ENCODE peak calls at places on chromosomes 12 and 14, in ten cellular contexts. One of them, this sample, is unnamed.

GRCh38 chr12:68358532-68359485 is 26.6 kb upstream of the MDM1 start:
- DNase-seq in kidney epithelial cell: no peak
- DNase-seq in astrocyte of the cerebellum: peak
- DNase-seq in foreskin fibroblast: peak
- DNase-seq in MM.1S: peak
- DNase-seq in AG09309: peak
- DNase-seq in ascending aorta: peak
- DNase-seq in cardiac fibroblast: peak
- DNase-seq in psoas muscle: no peak
- DNase-seq in Panc1: peak
- DNase-seq in this sample: peak

GRCh38 chr12:109741970-109742372 is 28.3 kb downstream of the FAM222A start:
- DNase-seq in kidney epithelial cell: no peak
- DNase-seq in astrocyte of the cerebellum: no peak
- DNase-seq in foreskin fibroblast: no peak
- DNase-seq in MM.1S: no peak
- DNase-seq in AG09309: no peak
- DNase-seq in ascending aorta: peak
- DNase-seq in cardiac fibroblast: no peak
- DNase-seq in psoas muscle: peak
- DNase-seq in Panc1: no peak
- DNase-seq in this sample: no peak

GRCh38 chr12:111937429-111937828 is 75.5 kb downstream of the TMEM116 start:
- DNase-seq in kidney epithelial cell: no peak
- DNase-seq in astrocyte of the cerebellum: no peak
- DNase-seq in foreskin fibroblast: no peak
- DNase-seq in MM.1S: no peak
- DNase-seq in AG09309: no peak
- DNase-seq in ascending aorta: no peak
- DNase-seq in cardiac fibroblast: peak
- DNase-seq in psoas muscle: no peak
- DNase-seq in Panc1: no peak
- DNase-seq in this sample: no peak

GRCh38 chr14:103694572-103695026 is 20.7 kb downstream of the XRCC3 start:
- DNase-seq in kidney epithelial cell: no peak
- DNase-seq in astrocyte of the cerebellum: no peak
- DNase-seq in foreskin fibroblast: no peak
- DNase-seq in MM.1S: no peak
- DNase-seq in AG09309: no peak
- DNase-seq in ascending aorta: no peak
- DNase-seq in cardiac fibroblast: no peak
- DNase-seq in psoas muscle: no peak
- DNase-seq in Panc1: no peak
- DNase-seq in this sample: no peak

GRCh38 chr12:8032242-8033152 is at the start of gene FOXJ2:
- DNase-seq in kidney epithelial cell: no peak
- DNase-seq in astrocyte of the cerebellum: no peak
- DNase-seq in foreskin fibroblast: peak
- DNase-seq in MM.1S: peak
- DNase-seq in AG09309: no peak
- DNase-seq in ascending aorta: peak
- DNase-seq in cardiac fibroblast: peak
- DNase-seq in psoas muscle: peak
- DNase-seq in Panc1: no peak
- DNase-seq in this sample: peak

GRCh38 chr12:50110762-50111416 is 1.1 kb upstream of the COX14 start:
- DNase-seq in kidney epithelial cell: peak
- DNase-seq in astrocyte of the cerebellum: no peak
- DNase-seq in foreskin fibroblast: peak
- DNase-seq in MM.1S: peak
- DNase-seq in AG09309: no peak
- DNase-seq in ascending aorta: peak
- DNase-seq in cardiac fibroblast: peak
- DNase-seq in psoas muscle: peak
- DNase-seq in Panc1: no peak
- DNase-seq in this sample: peak

GRCh38 chr14:104357689-104358527 is 219.5 kb downstream of the KIF26A start:
- DNase-seq in kidney epithelial cell: no peak
- DNase-seq in astrocyte of the cerebellum: no peak
- DNase-seq in foreskin fibroblast: no peak
- DNase-seq in MM.1S: no peak
- DNase-seq in AG09309: no peak
- DNase-seq in ascending aorta: peak
- DNase-seq in cardiac fibroblast: no peak
- DNase-seq in psoas muscle: peak
- DNase-seq in Panc1: no peak
- DNase-seq in this sample: no peak

GRCh38 chr14:51365241-51365940 is 125.3 kb downstream of the TMX1 start:
- DNase-seq in kidney epithelial cell: no peak
- DNase-seq in astrocyte of the cerebellum: no peak
- DNase-seq in foreskin fibroblast: no peak
- DNase-seq in MM.1S: no peak
- DNase-seq in AG09309: no peak
- DNase-seq in ascending aorta: no peak
- DNase-seq in cardiac fibroblast: peak
- DNase-seq in psoas muscle: no peak
- DNase-seq in Panc1: no peak
- DNase-seq in this sample: no peak

GRCh38 chr12:6956332-6956727 is 5.2 kb downstream of the PTPN6 start:
- DNase-seq in kidney epithelial cell: no peak
- DNase-seq in astrocyte of the cerebellum: no peak
- DNase-seq in foreskin fibroblast: no peak
- DNase-seq in MM.1S: no peak
- DNase-seq in AG09309: no peak
- DNase-seq in ascending aorta: peak
- DNase-seq in cardiac fibroblast: no peak
- DNase-seq in psoas muscle: no peak
- DNase-seq in Panc1: no peak
- DNase-seq in this sample: no peak

GRCh38 chr14:54472291-54472690 is 16.5 kb downstream of the GMFB start:
- DNase-seq in kidney epithelial cell: no peak
- DNase-seq in astrocyte of the cerebellum: no peak
- DNase-seq in foreskin fibroblast: no peak
- DNase-seq in MM.1S: no peak
- DNase-seq in AG09309: no peak
- DNase-seq in ascending aorta: no peak
- DNase-seq in cardiac fibroblast: no peak
- DNase-seq in psoas muscle: no peak
- DNase-seq in Panc1: no peak
- DNase-seq in this sample: no peak

GRCh38 chr14:92105845-92106094 is 612 bp downstream of the ATXN3 start:
- DNase-seq in kidney epithelial cell: no peak
- DNase-seq in astrocyte of the cerebellum: no peak
- DNase-seq in foreskin fibroblast: peak
- DNase-seq in MM.1S: no peak
- DNase-seq in AG09309: no peak
- DNase-seq in ascending aorta: peak
- DNase-seq in cardiac fibroblast: peak
- DNase-seq in psoas muscle: peak
- DNase-seq in Panc1: no peak
- DNase-seq in this sample: peak

GRCh38 chr12:124568431-124569374 is 1.3 kb upstream of the NCOR2 start:
- DNase-seq in kidney epithelial cell: no peak
- DNase-seq in astrocyte of the cerebellum: peak
- DNase-seq in foreskin fibroblast: peak
- DNase-seq in MM.1S: peak
- DNase-seq in AG09309: peak
- DNase-seq in ascending aorta: peak
- DNase-seq in cardiac fibroblast: peak
- DNase-seq in psoas muscle: peak
- DNase-seq in Panc1: no peak
- DNase-seq in this sample: peak

GRCh38 chr12:15856097-15856982 is 25.8 kb upstream of the STRAP start:
- DNase-seq in kidney epithelial cell: peak
- DNase-seq in astrocyte of the cerebellum: peak
- DNase-seq in foreskin fibroblast: peak
- DNase-seq in MM.1S: peak
- DNase-seq in AG09309: no peak
- DNase-seq in ascending aorta: peak
- DNase-seq in cardiac fibroblast: peak
- DNase-seq in psoas muscle: no peak
- DNase-seq in Panc1: peak
- DNase-seq in this sample: peak

GRCh38 chr12:54589964-54590363 is 1.5 kb upstream of the PPP1R1A start:
- DNase-seq in kidney epithelial cell: no peak
- DNase-seq in astrocyte of the cerebellum: no peak
- DNase-seq in foreskin fibroblast: no peak
- DNase-seq in MM.1S: no peak
- DNase-seq in AG09309: no peak
- DNase-seq in ascending aorta: no peak
- DNase-seq in cardiac fibroblast: no peak
- DNase-seq in psoas muscle: no peak
- DNase-seq in Panc1: no peak
- DNase-seq in this sample: no peak

DNA sequence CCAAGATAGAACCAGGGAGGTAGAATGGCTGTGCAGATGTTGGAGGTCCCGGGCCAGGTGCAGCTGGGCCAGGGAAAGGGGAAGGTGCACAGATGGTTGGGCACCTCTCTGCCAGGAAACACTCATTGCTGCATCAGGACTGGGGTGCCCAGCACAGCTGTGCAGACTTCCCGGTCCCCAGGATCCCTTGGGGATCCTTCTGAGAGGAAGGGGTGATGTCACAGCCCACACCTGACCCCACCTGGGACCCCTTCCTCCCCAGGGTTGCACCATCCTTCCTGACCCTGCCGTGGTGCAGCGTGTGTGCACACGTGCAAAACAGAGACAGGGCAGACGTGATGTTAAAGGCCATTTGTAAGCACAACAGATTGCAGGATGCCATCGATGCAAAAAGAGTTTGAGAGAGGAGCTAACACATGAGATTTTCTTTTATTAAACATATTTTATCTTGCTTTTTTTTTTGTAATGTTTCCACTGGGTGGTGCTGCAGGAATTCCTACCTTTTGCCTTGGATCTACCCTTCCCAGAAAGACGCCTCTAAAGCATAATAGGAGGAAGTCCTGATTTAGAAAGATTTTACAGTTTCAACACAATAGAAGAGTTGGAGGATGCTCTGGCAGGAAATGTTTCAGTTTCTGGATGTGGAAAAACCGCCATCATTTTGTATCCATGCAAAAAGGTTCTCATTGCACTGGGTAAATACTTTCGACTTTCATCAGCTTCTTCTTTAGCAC is 14.8 kb downstream of the ELK3 start:
- DNase-seq in kidney epithelial cell: no peak
- DNase-seq in astrocyte of the cerebellum: no peak
- DNase-seq in foreskin fibroblast: no peak
- DNase-seq in MM.1S: peak
- DNase-seq in AG09309: no peak
- DNase-seq in ascending aorta: peak
- DNase-seq in cardiac fibroblast: peak
- DNase-seq in psoas muscle: peak
- DNase-seq in Panc1: no peak
- DNase-seq in this sample: no peak
- TF ChIP-seq CTCF in kidney epithelial cell: no peak
- TF ChIP-seq CTCF in astrocyte of the cerebellum: peak
- TF ChIP-seq CTCF in foreskin fibroblast: no peak
- TF ChIP-seq CTCF in MM.1S: no peak
- TF ChIP-seq CTCF in AG09309: peak
- TF ChIP-seq CTCF in ascending aorta: no peak
- TF ChIP-seq CTCF in cardiac fibroblast: no peak
- TF ChIP-seq CTCF in psoas muscle: no peak
- TF ChIP-seq CTCF in Panc1: no peak
- TF ChIP-seq CTCF in this sample: no peak

GRCh38 chr14:95098984-95099599 is 58.2 kb downstream of the DICER1 start:
- DNase-seq in kidney epithelial cell: no peak
- DNase-seq in astrocyte of the cerebellum: peak
- DNase-seq in foreskin fibroblast: peak
- DNase-seq in MM.1S: no peak
- DNase-seq in AG09309: peak
- DNase-seq in ascending aorta: peak
- DNase-seq in cardiac fibroblast: peak
- DNase-seq in psoas muscle: peak
- DNase-seq in Panc1: peak
- DNase-seq in this sample: peak
- TF ChIP-seq CTCF in kidney epithelial cell: peak
- TF ChIP-seq CTCF in astrocyte of the cerebellum: peak
- TF ChIP-seq CTCF in foreskin fibroblast: peak
- TF ChIP-seq CTCF in MM.1S: peak
- TF ChIP-seq CTCF in AG09309: peak
- TF ChIP-seq CTCF in ascending aorta: peak
- TF ChIP-seq CTCF in cardiac fibroblast: peak
- TF ChIP-seq CTCF in psoas muscle: peak
- TF ChIP-seq CTCF in Panc1: peak
- TF ChIP-seq CTCF in this sample: no peak

GRCh38 chr14:64983439-64984310 is 3.0 kb upstream of the FNTB start:
- DNase-seq in kidney epithelial cell: no peak
- DNase-seq in astrocyte of the cerebellum: peak
- DNase-seq in foreskin fibroblast: peak
- DNase-seq in MM.1S: peak
- DNase-seq in AG09309: no peak
- DNase-seq in ascending aorta: no peak
- DNase-seq in cardiac fibroblast: peak
- DNase-seq in psoas muscle: no peak
- DNase-seq in Panc1: peak
- DNase-seq in this sample: no peak
- TF ChIP-seq CTCF in kidney epithelial cell: peak
- TF ChIP-seq CTCF in astrocyte of the cerebellum: peak
- TF ChIP-seq CTCF in foreskin fibroblast: peak
- TF ChIP-seq CTCF in MM.1S: peak
- TF ChIP-seq CTCF in AG09309: peak
- TF ChIP-seq CTCF in ascending aorta: peak
- TF ChIP-seq CTCF in cardiac fibroblast: peak
- TF ChIP-seq CTCF in psoas muscle: peak
- TF ChIP-seq CTCF in Panc1: peak
- TF ChIP-seq CTCF in this sample: peak

GRCh38 chr14:58875613-58876012 is 237.9 kb downstream of the DACT1 start:
- DNase-seq in kidney epithelial cell: no peak
- DNase-seq in astrocyte of the cerebellum: no peak
- DNase-seq in foreskin fibroblast: no peak
- DNase-seq in MM.1S: no peak
- DNase-seq in AG09309: no peak
- DNase-seq in ascending aorta: no peak
- DNase-seq in cardiac fibroblast: no peak
- DNase-seq in psoas muscle: no peak
- DNase-seq in Panc1: no peak
- DNase-seq in this sample: no peak

GRCh38 chr14:58878740-58879139 is 241.0 kb downstream of the DACT1 start:
- DNase-seq in kidney epithelial cell: no peak
- DNase-seq in astrocyte of the cerebellum: no peak
- DNase-seq in foreskin fibroblast: no peak
- DNase-seq in MM.1S: no peak
- DNase-seq in AG09309: no peak
- DNase-seq in ascending aorta: no peak
- DNase-seq in cardiac fibroblast: no peak
- DNase-seq in psoas muscle: no peak
- DNase-seq in Panc1: no peak
- DNase-seq in this sample: no peak

GRCh38 chr14:58876613-58877012 is 238.9 kb downstream of the DACT1 start:
- DNase-seq in kidney epithelial cell: no peak
- DNase-seq in astrocyte of the cerebellum: no peak
- DNase-seq in foreskin fibroblast: peak
- DNase-seq in MM.1S: no peak
- DNase-seq in AG09309: peak
- DNase-seq in ascending aorta: no peak
- DNase-seq in cardiac fibroblast: peak
- DNase-seq in psoas muscle: no peak
- DNase-seq in Panc1: no peak
- DNase-seq in this sample: no peak

GRCh38 chr14:58871972-58872530 is 234.3 kb downstream of the DACT1 start:
- DNase-seq in kidney epithelial cell: no peak
- DNase-seq in astrocyte of the cerebellum: no peak
- DNase-seq in foreskin fibroblast: peak
- DNase-seq in MM.1S: no peak
- DNase-seq in AG09309: no peak
- DNase-seq in ascending aorta: no peak
- DNase-seq in cardiac fibroblast: peak
- DNase-seq in psoas muscle: no peak
- DNase-seq in Panc1: no peak
- DNase-seq in this sample: no peak

GRCh38 chr14:58873228-58873953 is 235.6 kb downstream of the DACT1 start:
- DNase-seq in kidney epithelial cell: no peak
- DNase-seq in astrocyte of the cerebellum: no peak
- DNase-seq in foreskin fibroblast: no peak
- DNase-seq in MM.1S: no peak
- DNase-seq in AG09309: no peak
- DNase-seq in ascending aorta: no peak
- DNase-seq in cardiac fibroblast: no peak
- DNase-seq in psoas muscle: no peak
- DNase-seq in Panc1: no peak
- DNase-seq in this sample: no peak
- TF ChIP-seq CTCF in kidney epithelial cell: no peak
- TF ChIP-seq CTCF in astrocyte of the cerebellum: no peak
- TF ChIP-seq CTCF in foreskin fibroblast: no peak
- TF ChIP-seq CTCF in MM.1S: no peak
- TF ChIP-seq CTCF in AG09309: no peak
- TF ChIP-seq CTCF in ascending aorta: no peak
- TF ChIP-seq CTCF in cardiac fibroblast: no peak
- TF ChIP-seq CTCF in psoas muscle: no peak
- TF ChIP-seq CTCF in Panc1: no peak
- TF ChIP-seq CTCF in this sample: no peak